ENCODE peak calls at places on chromosome 5, in four cellular contexts. C, Y, A and M are unnamed samples.
A peak's percentile ranks its signal among the peaks of the same experiment; 100 is the strongest.

GRCh38 chr5:34627794-34628193 is 28.3 kb upstream of the RAI14 start:
- DNase-seq in C (no peak), Y (no peak), A (no peak), M (no peak)

GRCh38 chr5:149215478-149216042 is 56.1 kb upstream of the AFAP1L1 start:
- DNase-seq in A (no peak), C (no peak), Y (no peak), M (no peak)

GRCh38 chr5:158435161-158435616 is 576.2 kb upstream of the CLINT1 start:
- DNase-seq in C (no peak), Y (no peak), A (peak; percentile 47), M (no peak)

GRCh38 chr5:585556-585955 is 26.6 kb upstream of the CEP72 start:
- DNase-seq in A (no peak), Y (no peak), C (no peak), M (no peak)

GRCh38 chr5:74839228-74839627 is 27.0 kb downstream of the FAM169A start:
- DNase-seq in Y (no peak), A (no peak), C (no peak), M (no peak)

GRCh38 chr5:111551120-111551519 is 38.8 kb upstream of the STARD4 start:
- DNase-seq in A (no peak), Y (no peak), C (no peak), M (no peak)

GRCh38 chr5:175859916-175860315 is 11.5 kb upstream of the CPLX2 start:
- DNase-seq in C (no peak), A (no peak), Y (no peak), M (no peak)

GRCh38 chr5:2883771-2884170 is 132.3 kb upstream of the IRX2 start:
- DNase-seq in A (no peak), C (no peak), Y (no peak), M (no peak)

GRCh38 chr5:82287625-82288024 is 9.5 kb upstream of the RPS23 start:
- DNase-seq in Y (no peak), C (no peak), A (no peak), M (no peak)

GRCh38 chr5:86766103-86766502 is 148.4 kb downstream of the COX7C start:
- DNase-seq in Y (no peak), A (no peak), C (no peak), M (no peak)

GRCh38 chr5:143800715-143801114 is 11.2 kb upstream of the HMHB1 start:
- DNase-seq in A (no peak), C (no peak), Y (no peak), M (no peak)

GRCh38 chr5:10310073-10310779 is 2.5 kb upstream of the CMBL start:
- DNase-seq in A (no peak), Y (peak; percentile 45), C (no peak), M (no peak)

GRCh38 chr5:24059006-24059405 is 551.6 kb downstream of the PRDM9 start:
- DNase-seq in Y (no peak), A (no peak), C (no peak), M (no peak)

DNA sequence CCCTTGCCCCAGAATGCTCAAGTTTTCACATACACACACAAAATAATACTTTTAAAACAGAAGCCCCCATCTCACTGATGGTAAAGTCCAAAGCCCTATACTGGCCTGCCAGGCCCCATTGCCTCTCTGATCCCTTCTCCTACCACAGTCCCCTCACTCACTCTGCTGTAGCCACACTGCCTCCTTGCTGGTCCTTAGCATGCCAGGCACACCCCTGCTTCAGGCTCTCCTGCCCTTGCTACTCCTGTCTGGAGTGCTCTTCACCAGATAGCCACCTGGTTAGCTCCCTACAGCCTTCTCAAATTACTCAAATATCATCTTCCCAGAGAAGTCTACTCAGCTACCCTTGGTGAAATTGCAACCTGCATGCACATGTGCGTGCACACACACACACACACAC is 177.5 kb downstream of the C5orf15 start:
- DNase-seq in C (no peak), Y (no peak), A (no peak), M (no peak)
- TF ChIP-seq USF1 in C (no peak), Y (no peak), A (no peak), M (no peak)

GRCh38 chr5:104913840-104914239 is 1351.3 kb upstream of the NUDT12 start:
- DNase-seq in A (no peak), C (no peak), Y (no peak), M (peak; percentile 45)
- TF ChIP-seq USF1 in A (no peak), C (no peak), Y (no peak), M (no peak)

GRCh38 chr5:150780816-150781221 is 2.3 kb downstream of the SMIM3 start:
- DNase-seq in Y (no peak), C (no peak), A (no peak), M (no peak)
- TF ChIP-seq USF1 in Y (no peak), C (no peak), A (no peak), M (no peak)

GRCh38 chr5:132998553-132998952 is 27.8 kb downstream of the ZCCHC10 start:
- DNase-seq in Y (no peak), A (no peak), C (no peak), M (no peak)

GRCh38 chr5:132996307-132996706 is 30.0 kb downstream of the ZCCHC10 start:
- DNase-seq in A (no peak), C (no peak), Y (no peak), M (no peak)

GRCh38 chr5:132999246-132999645 is 27.1 kb downstream of the ZCCHC10 start:
- DNase-seq in A (no peak), C (no peak), Y (no peak), M (no peak)
- TF ChIP-seq USF1 in A (no peak), C (no peak), Y (no peak), M (no peak)

GRCh38 chr5:135823799-135824366 is 10.6 kb upstream of the SLC25A48 start:
- DNase-seq in Y (no peak), A (no peak), C (no peak), M (no peak)

GRCh38 chr5:135822286-135822685 is 12.2 kb upstream of the SLC25A48 start:
- DNase-seq in C (no peak), A (no peak), Y (no peak), M (no peak)

GRCh38 chr5:135821802-135822201 is 12.7 kb upstream of the SLC25A48 start:
- DNase-seq in C (no peak), A (no peak), Y (no peak), M (no peak)

GRCh38 chr5:135824541-135825041 is 9.9 kb upstream of the SLC25A48 start:
- DNase-seq in Y (no peak), C (no peak), A (no peak), M (no peak)

GRCh38 chr5:135822959-135823358 is 11.5 kb upstream of the SLC25A48 start:
- DNase-seq in C (no peak), A (no peak), Y (no peak), M (no peak)
- TF ChIP-seq USF1 in C (no peak), A (no peak), Y (no peak), M (no peak)

DNA sequence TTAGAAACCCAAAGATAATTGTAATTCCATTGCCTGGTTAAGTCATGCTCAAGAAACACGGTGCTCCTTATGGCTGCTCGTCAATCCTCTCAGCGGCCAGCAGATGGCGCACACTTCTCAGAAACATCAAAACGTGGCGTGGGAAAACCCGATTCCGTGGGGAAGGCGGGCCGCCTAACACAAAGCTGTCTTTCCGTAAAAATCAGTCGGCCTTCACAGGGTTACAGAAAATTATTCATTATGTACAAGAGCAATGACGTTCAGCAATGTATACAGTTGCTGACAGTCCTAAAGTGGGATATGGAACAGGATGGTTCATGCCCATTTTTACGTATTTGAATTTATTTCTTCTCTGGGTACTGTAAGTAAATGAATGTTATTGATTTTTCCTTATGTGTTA is 83.5 kb downstream of the PDE4D start:
- DNase-seq in C (peak; percentile 68), Y (peak; percentile 69), A (no peak), M (peak; percentile 59)
- TF ChIP-seq USF1 in C (no peak), Y (no peak), A (no peak), M (no peak)

DNA sequence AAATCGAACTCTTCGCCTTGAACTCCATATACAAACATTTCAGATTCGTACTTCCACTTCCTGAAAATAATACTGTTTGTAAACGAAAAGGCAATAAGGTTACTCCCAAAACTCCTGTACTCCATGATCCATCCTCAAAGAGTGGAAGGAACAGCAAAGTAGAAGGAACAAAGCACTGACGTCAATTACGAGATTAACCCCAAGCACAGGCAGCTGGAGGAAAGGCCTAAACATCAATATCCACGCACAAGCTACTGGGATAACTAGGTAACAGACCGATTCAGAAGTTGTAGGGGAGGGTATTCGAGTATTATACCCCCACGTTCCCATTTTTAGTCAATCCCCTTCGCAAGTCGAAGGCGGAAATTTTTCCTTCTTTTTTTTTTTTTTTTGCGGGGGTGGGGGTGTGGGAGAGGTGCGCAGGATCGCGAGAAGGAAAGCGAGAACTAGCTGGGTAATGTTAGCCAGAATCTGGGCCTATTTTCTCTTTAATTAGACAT is 955 bp downstream of the AFF4 start:
- DNase-seq in A (no peak), C (no peak), Y (peak; percentile 26), M (peak; percentile 56)
- TF ChIP-seq USF1 in A (no peak), C (no peak), Y (no peak), M (no peak)

GRCh38 chr5:128040927-128041326 is 42.6 kb upstream of the SLC12A2 start:
- DNase-seq in Y (no peak), A (no peak), C (no peak), M (no peak)

GRCh38 chr5:128036961-128037360 is 46.6 kb upstream of the SLC12A2 start:
- DNase-seq in C (no peak), A (no peak), Y (no peak), M (no peak)

GRCh38 chr5:128035689-128036088 is 47.9 kb upstream of the SLC12A2 start:
- DNase-seq in Y (no peak), A (no peak), C (no peak), M (peak; percentile 30)

GRCh38 chr5:128038641-128039040 is 44.9 kb upstream of the SLC12A2 start:
- DNase-seq in Y (peak; percentile 20), A (no peak), C (no peak), M (no peak)
- TF ChIP-seq USF1 in Y (no peak), A (no peak), C (no peak), M (no peak)

DNA sequence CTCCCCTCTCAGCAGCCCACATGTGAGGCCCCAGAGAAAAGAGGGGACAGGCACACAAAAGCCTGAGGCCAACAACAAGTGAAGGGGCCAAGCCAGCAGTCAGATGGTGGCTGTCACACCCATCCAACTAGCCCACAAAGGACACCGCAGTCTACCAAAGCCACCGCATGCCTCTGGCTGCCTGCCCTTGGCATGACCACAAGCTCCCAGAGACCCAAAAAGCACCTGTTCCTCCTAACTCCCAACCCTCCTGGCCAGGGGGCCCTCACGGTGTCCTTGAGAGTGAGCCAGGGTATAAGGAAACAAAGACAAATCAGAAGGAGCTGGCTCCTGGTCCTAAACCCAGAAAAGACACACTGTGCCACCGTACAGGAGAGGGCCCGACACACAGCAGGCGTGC is 77.8 kb upstream of the LRRTM2 start:
- DNase-seq in Y (no peak), A (no peak), C (no peak), M (no peak)
- TF ChIP-seq USF1 in Y (no peak), A (no peak), C (no peak), M (no peak)